ENCODE peak calls at places on chromosomes 7 and 10, in five cellular contexts. One of them, this sample, is unnamed.

GRCh38 chr7:70432567-70433001 is 699.4 kb upstream of the GALNT17 start:
- DNase-seq in ovary: no peak
- DNase-seq in B cell: no peak
- DNase-seq in lung: no peak
- DNase-seq in body of pancreas: no peak
- DNase-seq in this sample: no peak

GRCh38 chr10:43409385-43410109 is 561 bp upstream of the HNRNPF start:
- DNase-seq in ovary: no peak
- DNase-seq in B cell: no peak
- DNase-seq in lung: peak; percentile 56
- DNase-seq in body of pancreas: peak; percentile 51
- DNase-seq in this sample: peak; percentile 58

GRCh38 chr10:123449234-123449962 is 216.8 kb upstream of the GPR26 start:
- DNase-seq in ovary: no peak
- DNase-seq in B cell: no peak
- DNase-seq in lung: no peak
- DNase-seq in body of pancreas: no peak
- DNase-seq in this sample: no peak

GRCh38 chr7:44796034-44796503 is 412 bp upstream of the PPIA start:
- DNase-seq in ovary: no peak
- DNase-seq in B cell: no peak
- DNase-seq in lung: no peak
- DNase-seq in body of pancreas: no peak
- DNase-seq in this sample: no peak

GRCh38 chr7:96794063-96794462 is 84.4 kb upstream of the SEM1 start:
- DNase-seq in ovary: no peak
- DNase-seq in B cell: no peak
- DNase-seq in lung: no peak
- DNase-seq in body of pancreas: no peak
- DNase-seq in this sample: no peak

GRCh38 chr10:18689498-18689897 is 30.3 kb downstream of the ARL5B start:
- DNase-seq in ovary: no peak
- DNase-seq in B cell: no peak
- DNase-seq in lung: no peak
- DNase-seq in body of pancreas: no peak
- DNase-seq in this sample: no peak

GRCh38 chr10:92753865-92754264 is 64.1 kb downstream of the HHEX start:
- DNase-seq in ovary: no peak
- DNase-seq in B cell: no peak
- DNase-seq in lung: no peak
- DNase-seq in body of pancreas: no peak
- DNase-seq in this sample: no peak

GRCh38 chr10:81978238-81978637 is 103.2 kb downstream of the NRG3 start:
- DNase-seq in ovary: no peak
- DNase-seq in B cell: no peak
- DNase-seq in lung: no peak
- DNase-seq in body of pancreas: no peak
- DNase-seq in this sample: no peak

GRCh38 chr7:17646181-17646956 is 293.9 kb downstream of the SNX13 start:
- DNase-seq in ovary: no peak
- DNase-seq in B cell: no peak
- DNase-seq in lung: no peak
- DNase-seq in body of pancreas: no peak
- DNase-seq in this sample: no peak

GRCh38 chr10:115953983-115954382 is 319.0 kb downstream of the GFRA1 start:
- DNase-seq in ovary: no peak
- DNase-seq in B cell: no peak
- DNase-seq in lung: no peak
- DNase-seq in body of pancreas: no peak
- DNase-seq in this sample: no peak

GRCh38 chr10:96718304-96718990 is 1.9 kb downstream of the PIK3AP1 start:
- DNase-seq in ovary: no peak
- DNase-seq in B cell: no peak
- DNase-seq in lung: no peak
- DNase-seq in body of pancreas: peak; percentile 13
- DNase-seq in this sample: no peak

GRCh38 chr10:96720422-96721206 is at the start of gene PIK3AP1:
- DNase-seq in ovary: peak; percentile 70
- DNase-seq in B cell: peak; percentile 84
- DNase-seq in lung: peak; percentile 52
- DNase-seq in body of pancreas: peak; percentile 73
- DNase-seq in this sample: peak; percentile 67

GRCh38 chr10:96721207-96721572 is 876 bp upstream of the PIK3AP1 start:
- DNase-seq in ovary: no peak
- DNase-seq in B cell: no peak
- DNase-seq in lung: no peak
- DNase-seq in body of pancreas: no peak
- DNase-seq in this sample: no peak

GRCh38 chr10:96719205-96719604 is 1.1 kb downstream of the PIK3AP1 start:
- DNase-seq in ovary: no peak
- DNase-seq in B cell: no peak
- DNase-seq in lung: no peak
- DNase-seq in body of pancreas: peak; percentile 28
- DNase-seq in this sample: no peak

GRCh38 chr10:96719850-96720421 is 378 bp downstream of the PIK3AP1 start:
- DNase-seq in ovary: peak; percentile 77
- DNase-seq in B cell: peak; percentile 85
- DNase-seq in lung: peak; percentile 53
- DNase-seq in body of pancreas: peak; percentile 87
- DNase-seq in this sample: peak; percentile 72
- TF ChIP-seq CTCF in ovary: peak; percentile 40
- TF ChIP-seq CTCF in B cell: peak; percentile 77
- TF ChIP-seq CTCF in lung: peak; percentile 17
- TF ChIP-seq CTCF in body of pancreas: peak; percentile 65
- TF ChIP-seq CTCF in this sample: peak; percentile 71

GRCh38 chr10:11655839-11656238 is 44.4 kb upstream of the USP6NL start:
- DNase-seq in ovary: no peak
- DNase-seq in B cell: no peak
- DNase-seq in lung: no peak
- DNase-seq in body of pancreas: no peak
- DNase-seq in this sample: no peak
- TF ChIP-seq CTCF in ovary: no peak
- TF ChIP-seq CTCF in B cell: no peak
- TF ChIP-seq CTCF in lung: no peak
- TF ChIP-seq CTCF in body of pancreas: no peak
- TF ChIP-seq CTCF in this sample: no peak

GRCh38 chr10:110268442-110268841 is 36.3 kb downstream of the SMNDC1 start:
- DNase-seq in ovary: no peak
- DNase-seq in B cell: no peak
- DNase-seq in lung: no peak
- DNase-seq in body of pancreas: peak; percentile 73
- DNase-seq in this sample: no peak

GRCh38 chr10:110268931-110269640 is 35.6 kb downstream of the SMNDC1 start:
- DNase-seq in ovary: no peak
- DNase-seq in B cell: no peak
- DNase-seq in lung: no peak
- DNase-seq in body of pancreas: peak; percentile 35
- DNase-seq in this sample: no peak

GRCh38 chr10:110267246-110267645 is 37.5 kb downstream of the SMNDC1 start:
- DNase-seq in ovary: no peak
- DNase-seq in B cell: no peak
- DNase-seq in lung: no peak
- DNase-seq in body of pancreas: no peak
- DNase-seq in this sample: no peak

GRCh38 chr10:110273474-110273873 is 31.2 kb downstream of the SMNDC1 start:
- DNase-seq in ovary: peak; percentile 68
- DNase-seq in B cell: no peak
- DNase-seq in lung: peak; percentile 71
- DNase-seq in body of pancreas: peak; percentile 70
- DNase-seq in this sample: peak; percentile 24

GRCh38 chr10:110269641-110270318 is 34.9 kb downstream of the SMNDC1 start:
- DNase-seq in ovary: no peak
- DNase-seq in B cell: no peak
- DNase-seq in lung: no peak
- DNase-seq in body of pancreas: peak; percentile 64
- DNase-seq in this sample: no peak
- TF ChIP-seq CTCF in ovary: no peak
- TF ChIP-seq CTCF in B cell: no peak
- TF ChIP-seq CTCF in lung: no peak
- TF ChIP-seq CTCF in body of pancreas: no peak
- TF ChIP-seq CTCF in this sample: no peak

GRCh38 chr7:83005410-83005809 is 157.3 kb downstream of the PCLO start:
- DNase-seq in ovary: no peak
- DNase-seq in B cell: no peak
- DNase-seq in lung: no peak
- DNase-seq in body of pancreas: no peak
- DNase-seq in this sample: no peak
- TF ChIP-seq CTCF in ovary: no peak
- TF ChIP-seq CTCF in B cell: no peak
- TF ChIP-seq CTCF in lung: no peak
- TF ChIP-seq CTCF in body of pancreas: no peak
- TF ChIP-seq CTCF in this sample: no peak

GRCh38 chr10:34078017-34078416 is 737.1 kb downstream of the PARD3 start:
- DNase-seq in ovary: no peak
- DNase-seq in B cell: no peak
- DNase-seq in lung: no peak
- DNase-seq in body of pancreas: no peak
- DNase-seq in this sample: no peak
- TF ChIP-seq CTCF in ovary: peak; percentile 24
- TF ChIP-seq CTCF in B cell: no peak
- TF ChIP-seq CTCF in lung: no peak
- TF ChIP-seq CTCF in body of pancreas: no peak
- TF ChIP-seq CTCF in this sample: no peak

This sample was measured in natural killer cell.